ENCODE peak calls at places on chromosomes 16 and 17, in ten cellular contexts. One of them, this sample, is unnamed.

GRCh38 chr16:89687092-89687940 is 827 bp downstream of the CDK10 start:
- DNase-seq in cardiac muscle cell: peak; percentile 28
- DNase-seq in right cardiac atrium: no peak
- DNase-seq in GM23338: peak; percentile 59
- DNase-seq in CD8-positive, alpha-beta memory T cell: no peak
- DNase-seq in thoracic aorta: no peak
- DNase-seq in neural progenitor cell: peak; percentile 48
- DNase-seq in body of pancreas: peak; percentile 85
- DNase-seq in heart right ventricle: no peak
- DNase-seq in effector memory CD4-positive, alpha-beta T cell: no peak
- DNase-seq in this sample: no peak

GRCh38 chr17:9174779-9175574 is 153.7 kb downstream of the NTN1 start:
- DNase-seq in cardiac muscle cell: no peak
- DNase-seq in right cardiac atrium: no peak
- DNase-seq in GM23338: no peak
- DNase-seq in CD8-positive, alpha-beta memory T cell: no peak
- DNase-seq in thoracic aorta: no peak
- DNase-seq in neural progenitor cell: no peak
- DNase-seq in body of pancreas: no peak
- DNase-seq in heart right ventricle: peak; percentile 49
- DNase-seq in effector memory CD4-positive, alpha-beta T cell: no peak
- DNase-seq in this sample: peak; percentile 55

GRCh38 chr16:85557083-85557975 is 55.8 kb upstream of the GSE1 start:
- DNase-seq in cardiac muscle cell: no peak
- DNase-seq in right cardiac atrium: no peak
- DNase-seq in GM23338: peak; percentile 48
- DNase-seq in CD8-positive, alpha-beta memory T cell: peak; percentile 37
- DNase-seq in thoracic aorta: no peak
- DNase-seq in neural progenitor cell: peak; percentile 40
- DNase-seq in body of pancreas: peak; percentile 59
- DNase-seq in heart right ventricle: no peak
- DNase-seq in effector memory CD4-positive, alpha-beta T cell: peak; percentile 32
- DNase-seq in this sample: no peak

GRCh38 chr16:23504076-23504452 is 6.2 kb downstream of the GGA2 start:
- DNase-seq in cardiac muscle cell: peak; percentile 80
- DNase-seq in right cardiac atrium: peak; percentile 60
- DNase-seq in GM23338: no peak
- DNase-seq in CD8-positive, alpha-beta memory T cell: no peak
- DNase-seq in thoracic aorta: no peak
- DNase-seq in neural progenitor cell: no peak
- DNase-seq in body of pancreas: peak; percentile 67
- DNase-seq in heart right ventricle: no peak
- DNase-seq in effector memory CD4-positive, alpha-beta T cell: no peak
- DNase-seq in this sample: no peak

GRCh38 chr16:52068447-52069074 is 478.4 kb downstream of the TOX3 start:
- DNase-seq in cardiac muscle cell: peak; percentile 21
- DNase-seq in right cardiac atrium: no peak
- DNase-seq in GM23338: peak; percentile 73
- DNase-seq in CD8-positive, alpha-beta memory T cell: no peak
- DNase-seq in thoracic aorta: no peak
- DNase-seq in neural progenitor cell: peak; percentile 72
- DNase-seq in body of pancreas: peak; percentile 53
- DNase-seq in heart right ventricle: no peak
- DNase-seq in effector memory CD4-positive, alpha-beta T cell: no peak
- DNase-seq in this sample: no peak

GRCh38 chr17:80421381-80422090 is 6.6 kb downstream of the ENDOV start:
- DNase-seq in cardiac muscle cell: no peak
- DNase-seq in right cardiac atrium: no peak
- DNase-seq in GM23338: no peak
- DNase-seq in CD8-positive, alpha-beta memory T cell: no peak
- DNase-seq in thoracic aorta: no peak
- DNase-seq in neural progenitor cell: no peak
- DNase-seq in body of pancreas: no peak
- DNase-seq in heart right ventricle: no peak
- DNase-seq in effector memory CD4-positive, alpha-beta T cell: no peak
- DNase-seq in this sample: no peak

GRCh38 chr16:12215302-12216105 is 239.0 kb downstream of the SNX29 start:
- DNase-seq in cardiac muscle cell: no peak
- DNase-seq in right cardiac atrium: no peak
- DNase-seq in GM23338: peak; percentile 77
- DNase-seq in CD8-positive, alpha-beta memory T cell: no peak
- DNase-seq in thoracic aorta: no peak
- DNase-seq in neural progenitor cell: peak; percentile 71
- DNase-seq in body of pancreas: no peak
- DNase-seq in heart right ventricle: no peak
- DNase-seq in effector memory CD4-positive, alpha-beta T cell: no peak
- DNase-seq in this sample: no peak

GRCh38 chr16:23491490-23492391 is 18.6 kb downstream of the GGA2 start:
- DNase-seq in cardiac muscle cell: peak; percentile 18
- DNase-seq in right cardiac atrium: no peak
- DNase-seq in GM23338: no peak
- DNase-seq in CD8-positive, alpha-beta memory T cell: no peak
- DNase-seq in thoracic aorta: no peak
- DNase-seq in neural progenitor cell: no peak
- DNase-seq in body of pancreas: no peak
- DNase-seq in heart right ventricle: no peak
- DNase-seq in effector memory CD4-positive, alpha-beta T cell: no peak
- DNase-seq in this sample: no peak

GRCh38 chr17:55843785-55844184 is 92.9 kb downstream of the PCTP start:
- DNase-seq in cardiac muscle cell: no peak
- DNase-seq in right cardiac atrium: no peak
- DNase-seq in GM23338: no peak
- DNase-seq in CD8-positive, alpha-beta memory T cell: no peak
- DNase-seq in thoracic aorta: no peak
- DNase-seq in neural progenitor cell: no peak
- DNase-seq in body of pancreas: no peak
- DNase-seq in heart right ventricle: no peak
- DNase-seq in effector memory CD4-positive, alpha-beta T cell: no peak
- DNase-seq in this sample: no peak

GRCh38 chr17:38713456-38713855 is 8.4 kb downstream of the MLLT6 start:
- DNase-seq in cardiac muscle cell: no peak
- DNase-seq in right cardiac atrium: no peak
- DNase-seq in GM23338: peak; percentile 47
- DNase-seq in CD8-positive, alpha-beta memory T cell: no peak
- DNase-seq in thoracic aorta: no peak
- DNase-seq in neural progenitor cell: no peak
- DNase-seq in body of pancreas: no peak
- DNase-seq in heart right ventricle: no peak
- DNase-seq in effector memory CD4-positive, alpha-beta T cell: no peak
- DNase-seq in this sample: no peak

GRCh38 chr17:4199818-4200402 is 56.9 kb downstream of the CYB5D2 start:
- DNase-seq in cardiac muscle cell: peak; percentile 56
- DNase-seq in right cardiac atrium: no peak
- DNase-seq in GM23338: peak; percentile 84
- DNase-seq in CD8-positive, alpha-beta memory T cell: peak; percentile 12
- DNase-seq in thoracic aorta: no peak
- DNase-seq in neural progenitor cell: peak; percentile 80
- DNase-seq in body of pancreas: peak; percentile 23
- DNase-seq in heart right ventricle: no peak
- DNase-seq in effector memory CD4-positive, alpha-beta T cell: no peak
- DNase-seq in this sample: no peak

GRCh38 chr16:50740747-50741146 is 1.1 kb upstream of the CYLD start:
- DNase-seq in cardiac muscle cell: no peak
- DNase-seq in right cardiac atrium: no peak
- DNase-seq in GM23338: no peak
- DNase-seq in CD8-positive, alpha-beta memory T cell: no peak
- DNase-seq in thoracic aorta: no peak
- DNase-seq in neural progenitor cell: no peak
- DNase-seq in body of pancreas: no peak
- DNase-seq in heart right ventricle: no peak
- DNase-seq in effector memory CD4-positive, alpha-beta T cell: no peak
- DNase-seq in this sample: no peak

GRCh38 chr17:42895185-42895555 is 5.4 kb upstream of the G6PC1 start:
- DNase-seq in cardiac muscle cell: peak; percentile 89
- DNase-seq in right cardiac atrium: peak; percentile 80
- DNase-seq in GM23338: no peak
- DNase-seq in CD8-positive, alpha-beta memory T cell: no peak
- DNase-seq in thoracic aorta: peak; percentile 57
- DNase-seq in neural progenitor cell: no peak
- DNase-seq in body of pancreas: peak; percentile 71
- DNase-seq in heart right ventricle: no peak
- DNase-seq in effector memory CD4-positive, alpha-beta T cell: no peak
- DNase-seq in this sample: peak; percentile 32

GRCh38 chr16:47732806-47733150 is 271.6 kb downstream of the PHKB start:
- DNase-seq in cardiac muscle cell: peak; percentile 78
- DNase-seq in right cardiac atrium: no peak
- DNase-seq in GM23338: peak; percentile 19
- DNase-seq in CD8-positive, alpha-beta memory T cell: no peak
- DNase-seq in thoracic aorta: no peak
- DNase-seq in neural progenitor cell: no peak
- DNase-seq in body of pancreas: no peak
- DNase-seq in heart right ventricle: no peak
- DNase-seq in effector memory CD4-positive, alpha-beta T cell: no peak
- DNase-seq in this sample: no peak

GRCh38 chr17:5581655-5582054 is 2.7 kb downstream of the NLRP1 start:
- DNase-seq in cardiac muscle cell: no peak
- DNase-seq in right cardiac atrium: no peak
- DNase-seq in GM23338: no peak
- DNase-seq in CD8-positive, alpha-beta memory T cell: no peak
- DNase-seq in thoracic aorta: no peak
- DNase-seq in neural progenitor cell: no peak
- DNase-seq in body of pancreas: no peak
- DNase-seq in heart right ventricle: no peak
- DNase-seq in effector memory CD4-positive, alpha-beta T cell: no peak
- DNase-seq in this sample: no peak
- H3K4me3 ChIP-seq in cardiac muscle cell: no peak overlapping the region
- H3K4me3 ChIP-seq in right cardiac atrium: no peak overlapping the region
- H3K4me3 ChIP-seq in GM23338: no peak overlapping the region
- H3K4me3 ChIP-seq in CD8-positive, alpha-beta memory T cell: no peak overlapping the region
- H3K4me3 ChIP-seq in thoracic aorta: no peak overlapping the region
- H3K4me3 ChIP-seq in neural progenitor cell: no peak overlapping the region
- H3K4me3 ChIP-seq in body of pancreas: no peak overlapping the region
- H3K4me3 ChIP-seq in heart right ventricle: no peak overlapping the region
- H3K4me3 ChIP-seq in effector memory CD4-positive, alpha-beta T cell: no peak overlapping the region
- H3K4me3 ChIP-seq in this sample: no peak overlapping the region

DNA sequence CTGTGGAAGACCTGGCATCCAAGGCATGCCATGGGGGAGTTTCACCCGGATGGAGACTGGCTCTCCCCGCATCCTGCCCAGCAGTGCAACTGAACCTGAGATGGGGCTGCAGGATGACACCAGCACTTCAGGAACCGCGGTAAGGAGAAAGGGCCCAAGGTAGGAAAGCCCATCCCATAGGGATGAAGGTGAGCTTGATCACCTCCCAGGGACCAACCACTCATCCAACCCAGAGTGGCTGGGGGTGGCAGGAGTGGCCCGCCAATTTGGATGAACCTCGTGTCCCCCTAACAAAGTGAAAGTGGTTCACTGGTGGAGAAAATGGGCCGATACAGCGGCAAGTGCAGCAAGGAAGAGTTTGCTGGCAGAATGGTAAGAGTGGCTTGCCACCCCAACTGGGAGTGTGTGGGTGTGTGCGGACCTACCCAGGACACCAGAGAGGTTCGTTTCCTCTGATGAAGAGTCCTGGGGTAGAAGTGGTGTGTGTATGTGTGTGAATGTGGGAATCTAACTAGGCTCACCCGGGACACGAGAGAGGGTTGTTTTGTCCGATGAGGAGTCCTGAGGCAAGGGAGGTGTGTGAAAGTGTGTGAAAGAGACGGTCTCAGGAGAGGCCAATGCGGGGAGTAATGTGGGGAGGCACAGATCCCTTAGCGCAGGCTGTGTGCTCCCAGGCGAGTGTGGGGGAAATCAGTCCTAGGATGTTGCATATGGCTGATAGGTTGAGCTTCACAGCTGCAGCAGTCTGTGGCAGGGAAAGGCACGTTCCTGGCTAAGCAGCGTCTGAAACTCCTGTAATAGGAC is 22.6 kb downstream of the ACSM1 start:
- DNase-seq in cardiac muscle cell: peak; percentile 37
- DNase-seq in right cardiac atrium: no peak
- DNase-seq in GM23338: peak; percentile 37
- DNase-seq in CD8-positive, alpha-beta memory T cell: no peak
- DNase-seq in thoracic aorta: no peak
- DNase-seq in neural progenitor cell: peak; percentile 18
- DNase-seq in body of pancreas: peak; percentile 16
- DNase-seq in heart right ventricle: no peak
- DNase-seq in effector memory CD4-positive, alpha-beta T cell: no peak
- DNase-seq in this sample: no peak
- H3K27ac ChIP-seq in cardiac muscle cell: no peak overlapping the region
- H3K27ac ChIP-seq in right cardiac atrium: no peak overlapping the region
- H3K27ac ChIP-seq in GM23338: peak overlapping the region; percentile 73
- H3K27ac ChIP-seq in CD8-positive, alpha-beta memory T cell: peak overlapping the region; percentile 79
- H3K27ac ChIP-seq in thoracic aorta: peak overlapping the region; percentile 68
- H3K27ac ChIP-seq in neural progenitor cell: no peak overlapping the region
- H3K27ac ChIP-seq in body of pancreas: peak overlapping the region; percentile 87
- H3K27ac ChIP-seq in heart right ventricle: peak overlapping the region; percentile 67
- H3K27ac ChIP-seq in effector memory CD4-positive, alpha-beta T cell: no peak overlapping the region
- H3K27ac ChIP-seq in this sample: peak overlapping the region; percentile 78

GRCh38 chr17:31581491-31581890 is 190.0 kb downstream of the RAB11FIP4 start:
- DNase-seq in cardiac muscle cell: no peak
- DNase-seq in right cardiac atrium: peak; percentile 67
- DNase-seq in GM23338: no peak
- DNase-seq in CD8-positive, alpha-beta memory T cell: no peak
- DNase-seq in thoracic aorta: no peak
- DNase-seq in neural progenitor cell: no peak
- DNase-seq in body of pancreas: no peak
- DNase-seq in heart right ventricle: peak; percentile 24
- DNase-seq in effector memory CD4-positive, alpha-beta T cell: no peak
- DNase-seq in this sample: peak; percentile 37

GRCh38 chr17:31581022-31581483 is 189.6 kb downstream of the RAB11FIP4 start:
- DNase-seq in cardiac muscle cell: peak; percentile 97
- DNase-seq in right cardiac atrium: peak; percentile 79
- DNase-seq in GM23338: no peak
- DNase-seq in CD8-positive, alpha-beta memory T cell: no peak
- DNase-seq in thoracic aorta: peak; percentile 64
- DNase-seq in neural progenitor cell: no peak
- DNase-seq in body of pancreas: peak; percentile 60
- DNase-seq in heart right ventricle: peak; percentile 79
- DNase-seq in effector memory CD4-positive, alpha-beta T cell: no peak
- DNase-seq in this sample: peak; percentile 78

GRCh38 chr17:31582151-31582907 is 190.9 kb downstream of the RAB11FIP4 start:
- DNase-seq in cardiac muscle cell: peak; percentile 77
- DNase-seq in right cardiac atrium: peak; percentile 70
- DNase-seq in GM23338: no peak
- DNase-seq in CD8-positive, alpha-beta memory T cell: no peak
- DNase-seq in thoracic aorta: no peak
- DNase-seq in neural progenitor cell: no peak
- DNase-seq in body of pancreas: no peak
- DNase-seq in heart right ventricle: peak; percentile 70
- DNase-seq in effector memory CD4-positive, alpha-beta T cell: no peak
- DNase-seq in this sample: peak; percentile 62

GRCh38 chr17:31579265-31579664 is 187.8 kb downstream of the RAB11FIP4 start:
- DNase-seq in cardiac muscle cell: peak; percentile 57
- DNase-seq in right cardiac atrium: no peak
- DNase-seq in GM23338: no peak
- DNase-seq in CD8-positive, alpha-beta memory T cell: no peak
- DNase-seq in thoracic aorta: no peak
- DNase-seq in neural progenitor cell: no peak
- DNase-seq in body of pancreas: no peak
- DNase-seq in heart right ventricle: no peak
- DNase-seq in effector memory CD4-positive, alpha-beta T cell: no peak
- DNase-seq in this sample: no peak

GRCh38 chr17:31580331-31581021 is 189.0 kb downstream of the RAB11FIP4 start:
- DNase-seq in cardiac muscle cell: peak; percentile 79
- DNase-seq in right cardiac atrium: peak; percentile 52
- DNase-seq in GM23338: no peak
- DNase-seq in CD8-positive, alpha-beta memory T cell: no peak
- DNase-seq in thoracic aorta: peak; percentile 58
- DNase-seq in neural progenitor cell: no peak
- DNase-seq in body of pancreas: no peak
- DNase-seq in heart right ventricle: no peak
- DNase-seq in effector memory CD4-positive, alpha-beta T cell: no peak
- DNase-seq in this sample: no peak
- H3K4me3 ChIP-seq in cardiac muscle cell: no peak overlapping the region
- H3K4me3 ChIP-seq in right cardiac atrium: no peak overlapping the region
- H3K4me3 ChIP-seq in GM23338: no peak overlapping the region
- H3K4me3 ChIP-seq in CD8-positive, alpha-beta memory T cell: no peak overlapping the region
- H3K4me3 ChIP-seq in thoracic aorta: peak overlapping the region; percentile 62
- H3K4me3 ChIP-seq in neural progenitor cell: no peak overlapping the region
- H3K4me3 ChIP-seq in body of pancreas: no peak overlapping the region
- H3K4me3 ChIP-seq in heart right ventricle: peak overlapping the region; percentile 22
- H3K4me3 ChIP-seq in effector memory CD4-positive, alpha-beta T cell: no peak overlapping the region
- H3K4me3 ChIP-seq in this sample: peak overlapping the region; percentile 48

GRCh38 chr17:40151414-40151955 is 11.1 kb downstream of the CASC3 start:
- DNase-seq in cardiac muscle cell: no peak
- DNase-seq in right cardiac atrium: no peak
- DNase-seq in GM23338: no peak
- DNase-seq in CD8-positive, alpha-beta memory T cell: no peak
- DNase-seq in thoracic aorta: no peak
- DNase-seq in neural progenitor cell: no peak
- DNase-seq in body of pancreas: no peak
- DNase-seq in heart right ventricle: no peak
- DNase-seq in effector memory CD4-positive, alpha-beta T cell: no peak
- DNase-seq in this sample: no peak
- H3K27ac ChIP-seq in cardiac muscle cell: no peak overlapping the region
- H3K27ac ChIP-seq in right cardiac atrium: no peak overlapping the region
- H3K27ac ChIP-seq in GM23338: peak overlapping the region; percentile 10
- H3K27ac ChIP-seq in CD8-positive, alpha-beta memory T cell: no peak overlapping the region
- H3K27ac ChIP-seq in thoracic aorta: no peak overlapping the region
- H3K27ac ChIP-seq in neural progenitor cell: no peak overlapping the region
- H3K27ac ChIP-seq in body of pancreas: no peak overlapping the region
- H3K27ac ChIP-seq in heart right ventricle: no peak overlapping the region
- H3K27ac ChIP-seq in effector memory CD4-positive, alpha-beta T cell: no peak overlapping the region
- H3K27ac ChIP-seq in this sample: no peak overlapping the region

This sample was measured in left ventricle myocardium inferior.